ENCODE peak calls at places on chromosome 10, in nine cellular contexts. C is GM12865; M is Panc1; G is lower lobe of right lung; X is HFF-Myc; W is CD8-positive, alpha-beta T cell; J is body of pancreas; V is astrocyte; E is ovary. Z is an unnamed sample.

GRCh38 chr10:133381041-133381440 is 2.0 kb downstream of the PAOX start:
- DNase-seq in C (no peak), M (no peak), G (peak), X (no peak), W (no peak), J (no peak), V (no peak), E (no peak), Z (no peak)

GRCh38 chr10:83886871-83887270 is 252.4 kb upstream of the GHITM start:
- DNase-seq in C (no peak), M (no peak), G (no peak), X (no peak), W (no peak), J (no peak), V (peak), E (no peak), Z (no peak)

GRCh38 chr10:104028146-104028545 is 57.5 kb downstream of the COL17A1 start:
- DNase-seq in C (no peak), M (no peak), G (no peak), X (no peak), W (no peak), J (no peak), V (no peak), E (no peak), Z (no peak)

GRCh38 chr10:108005627-108006026 is 841.1 kb upstream of the SORCS1 start:
- DNase-seq in C (peak), M (no peak), G (no peak), X (no peak), W (no peak), J (no peak), V (no peak), E (no peak), Z (no peak)

GRCh38 chr10:48503293-48503911 is 101.5 kb downstream of the ARHGAP22 start:
- DNase-seq in C (no peak), M (no peak), G (no peak), X (no peak), W (no peak), J (no peak), V (no peak), E (no peak), Z (no peak)

GRCh38 chr10:58952747-58953466 is 223.5 kb upstream of the PHYHIPL start:
- DNase-seq in C (peak), M (peak), G (no peak), X (peak), W (no peak), J (peak), V (peak), E (peak), Z (no peak)

GRCh38 chr10:59096631-59097030 is 79.8 kb upstream of the PHYHIPL start:
- DNase-seq in C (no peak), M (no peak), G (no peak), X (no peak), W (no peak), J (no peak), V (no peak), E (no peak), Z (no peak)

GRCh38 chr10:91253300-91253699 is 32.8 kb downstream of the PCGF5 start:
- DNase-seq in C (no peak), M (no peak), G (no peak), X (no peak), W (no peak), J (no peak), V (no peak), E (no peak), Z (no peak)

GRCh38 chr10:33807527-33808377 is 473.3 kb upstream of the NRP1 start:
- DNase-seq in C (no peak), M (no peak), G (no peak), X (no peak), W (no peak), J (no peak), V (no peak), E (no peak), Z (no peak)

GRCh38 chr10:72049969-72050781 is 38.2 kb downstream of the SPOCK2 start:
- DNase-seq in C (peak), M (no peak), G (no peak), X (no peak), W (no peak), J (no peak), V (no peak), E (no peak), Z (no peak)

GRCh38 chr10:129946868-129947267 is 17.2 kb downstream of the EBF3 start:
- DNase-seq in C (no peak), M (no peak), G (no peak), X (no peak), W (no peak), J (no peak), V (no peak), E (no peak), Z (no peak)

GRCh38 chr10:129908406-129908805 is 55.7 kb downstream of the EBF3 start:
- DNase-seq in C (no peak), M (no peak), G (no peak), X (no peak), W (no peak), J (no peak), V (no peak), E (no peak), Z (no peak)

GRCh38 chr10:100327007-100327700 is 2.9 kb downstream of the PKD2L1 start:
- DNase-seq in C (peak), M (no peak), G (peak), X (no peak), W (no peak), J (no peak), V (peak), E (no peak), Z (no peak)

GRCh38 chr10:102342462-102342861 is 53.0 kb upstream of the NFKB2 start:
- DNase-seq in C (no peak), M (no peak), G (no peak), X (no peak), W (no peak), J (no peak), V (peak), E (no peak), Z (no peak)

GRCh38 chr10:30437039-30437781 is 3.2 kb downstream of the MAP3K8 start:
- DNase-seq in C (peak), M (no peak), G (no peak), X (no peak), W (peak), J (no peak), V (peak), E (no peak), Z (no peak)

GRCh38 chr10:17921378-17921777 is 30.3 kb upstream of the SLC39A12 start:
- DNase-seq in C (no peak), M (no peak), G (no peak), X (no peak), W (no peak), J (no peak), V (no peak), E (no peak), Z (no peak)

GRCh38 chr10:22246680-22247391 is 29.0 kb upstream of the EBLN1 start:
- DNase-seq in C (no peak), M (peak), G (no peak), X (no peak), W (peak), J (no peak), V (peak), E (no peak), Z (no peak)

GRCh38 chr10:124592736-124593430 is 131.3 kb downstream of the LHPP start:
- DNase-seq in C (no peak), M (no peak), G (no peak), X (no peak), W (no peak), J (no peak), V (no peak), E (peak), Z (no peak)

GRCh38 chr10:101216631-101217425 is 12.4 kb downstream of the LBX1 start:
- DNase-seq in C (no peak), M (no peak), G (no peak), X (no peak), W (no peak), J (no peak), V (no peak), E (no peak), Z (no peak)

GRCh38 chr10:113648478-113648877 is 15.4 kb downstream of the NRAP start:
- DNase-seq in C (no peak), M (no peak), G (no peak), X (no peak), W (no peak), J (no peak), V (peak), E (no peak), Z (no peak)

GRCh38 chr10:69496352-69497234 is 45.3 kb downstream of the TSPAN15 start:
- DNase-seq in C (no peak), M (no peak), G (peak), X (no peak), W (no peak), J (no peak), V (no peak), E (no peak), Z (no peak)

GRCh38 chr10:58782876-58783859 is 270.5 kb downstream of the BICC1 start:
- DNase-seq in C (no peak), M (no peak), G (no peak), X (peak), W (no peak), J (peak), V (no peak), E (no peak), Z (peak)

GRCh38 chr10:12707461-12708185 is 293.9 kb downstream of the CCDC3 start:
- DNase-seq in C (peak), M (no peak), G (no peak), X (peak), W (no peak), J (peak), V (peak), E (peak), Z (peak)

GRCh38 chr10:33876547-33877400 is 542.3 kb upstream of the NRP1 start:
- DNase-seq in C (no peak), M (no peak), G (no peak), X (no peak), W (no peak), J (no peak), V (no peak), E (no peak), Z (no peak)

GRCh38 chr10:114278140-114278883 is 39.3 kb downstream of the VWA2 start:
- DNase-seq in C (no peak), M (no peak), G (no peak), X (no peak), W (no peak), J (peak), V (no peak), E (no peak), Z (no peak)

GRCh38 chr10:70714961-70715360 is 42.7 kb downstream of the ADAMTS14 start:
- DNase-seq in C (no peak), M (no peak), G (no peak), X (no peak), W (no peak), J (no peak), V (no peak), E (no peak), Z (no peak)

GRCh38 chr10:70585555-70586243 is 16.8 kb downstream of the PRF1 start:
- DNase-seq in C (no peak), M (no peak), G (no peak), X (no peak), W (no peak), J (no peak), V (no peak), E (no peak), Z (no peak)

GRCh38 chr10:43395571-43396060 is 13.4 kb downstream of the HNRNPF start:
- DNase-seq in C (peak), M (no peak), G (no peak), X (no peak), W (no peak), J (no peak), V (no peak), E (no peak), Z (no peak)

GRCh38 chr10:42951486-42952251 is 125.2 kb upstream of the RET start:
- DNase-seq in C (no peak), M (no peak), G (peak), X (no peak), W (no peak), J (peak), V (no peak), E (no peak), Z (no peak)

GRCh38 chr10:7794627-7795026 is 6.7 kb downstream of the ATP5F1C start:
- DNase-seq in C (no peak), M (no peak), G (no peak), X (no peak), W (no peak), J (no peak), V (no peak), E (no peak), Z (no peak)

GRCh38 chr10:130193493-130194193 is 57.5 kb downstream of the GLRX3 start:
- DNase-seq in C (no peak), M (no peak), G (no peak), X (no peak), W (no peak), J (no peak), V (no peak), E (no peak), Z (no peak)

GRCh38 chr10:125161570-125162139 is 1.3 kb upstream of the CTBP2 start:
- DNase-seq in C (peak), M (no peak), G (peak), X (no peak), W (no peak), J (peak), V (no peak), E (peak), Z (no peak)

GRCh38 chr10:43959854-43960415 is 311.3 kb upstream of the ZNF32 start:
- DNase-seq in C (no peak), M (no peak), G (no peak), X (no peak), W (no peak), J (no peak), V (no peak), E (no peak), Z (no peak)

GRCh38 chr10:121886181-121886580 is 41.6 kb downstream of the ATE1 start:
- DNase-seq in C (no peak), M (no peak), G (no peak), X (no peak), W (no peak), J (no peak), V (no peak), E (no peak), Z (no peak)

GRCh38 chr10:121879476-121879875 is 48.4 kb downstream of the ATE1 start:
- DNase-seq in C (no peak), M (no peak), G (no peak), X (no peak), W (no peak), J (no peak), V (no peak), E (no peak), Z (no peak)

DNA sequence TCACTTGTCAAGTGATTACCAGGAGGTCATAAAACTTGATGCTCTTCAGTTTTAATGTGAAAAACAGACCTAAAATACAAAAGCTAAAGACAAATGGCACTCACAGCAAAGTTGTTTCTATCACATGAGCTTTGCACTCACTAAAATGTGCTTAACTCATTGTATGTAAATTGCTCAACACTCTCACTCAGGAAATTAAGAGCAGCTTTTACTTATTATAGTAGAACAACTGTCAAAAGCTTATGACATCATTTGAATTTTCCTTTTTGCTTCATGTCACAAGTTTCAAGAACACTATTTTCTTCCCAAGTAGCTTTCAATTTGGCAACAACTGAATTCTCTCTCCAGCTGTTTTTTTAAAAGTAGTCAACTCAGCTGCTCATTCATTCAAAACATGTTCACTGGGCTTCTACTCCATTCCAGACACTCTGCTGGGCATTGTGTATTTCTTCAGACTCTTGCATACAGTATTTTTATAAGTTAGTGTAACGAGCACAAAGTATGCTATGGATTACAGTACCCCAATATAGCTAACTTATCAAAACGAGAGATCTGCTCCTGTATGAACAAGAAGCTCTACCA is 46.9 kb downstream of the ATE1 start:
- DNase-seq in C (no peak), M (no peak), G (no peak), X (no peak), W (no peak), J (no peak), V (no peak), E (no peak), Z (no peak)
- H3K4me3 ChIP-seq in C (no peak), M (no peak), G (no peak), X (no peak), W (no peak), J (no peak), V (no peak), E (no peak), Z (no peak)

GRCh38 chr10:67386260-67386659 is 309.7 kb downstream of the CTNNA3 start:
- DNase-seq in C (no peak), M (no peak), G (no peak), X (no peak), W (no peak), J (no peak), V (no peak), E (no peak), Z (no peak)

GRCh38 chr10:67385089-67385488 is 310.9 kb downstream of the CTNNA3 start:
- DNase-seq in C (no peak), M (no peak), G (no peak), X (no peak), W (no peak), J (no peak), V (no peak), E (no peak), Z (no peak)

GRCh38 chr10:67385566-67385965 is 310.4 kb downstream of the CTNNA3 start:
- DNase-seq in C (no peak), M (no peak), G (no peak), X (no peak), W (no peak), J (no peak), V (no peak), E (no peak), Z (no peak)
- TF ChIP-seq CTCF in C (no peak), M (no peak), G (no peak), X (no peak), W (no peak), J (no peak), V (no peak), E (no peak), Z (no peak)

GRCh38 chr10:86954681-86955500 is 2.5 kb downstream of the MMRN2 start:
- DNase-seq in C (no peak), M (no peak), G (peak), X (no peak), W (no peak), J (no peak), V (no peak), E (no peak), Z (no peak)

GRCh38 chr10:86952106-86952505 is 5.3 kb downstream of the MMRN2 start:
- DNase-seq in C (no peak), M (no peak), G (peak), X (no peak), W (no peak), J (no peak), V (no peak), E (peak), Z (no peak)

GRCh38 chr10:86956195-86956840 is 1.1 kb downstream of the MMRN2 start:
- DNase-seq in C (no peak), M (no peak), G (peak), X (no peak), W (no peak), J (no peak), V (no peak), E (no peak), Z (no peak)

GRCh38 chr10:86955501-86956194 is 1.8 kb downstream of the MMRN2 start:
- DNase-seq in C (no peak), M (no peak), G (peak), X (no peak), W (no peak), J (peak), V (no peak), E (peak), Z (no peak)

DNA sequence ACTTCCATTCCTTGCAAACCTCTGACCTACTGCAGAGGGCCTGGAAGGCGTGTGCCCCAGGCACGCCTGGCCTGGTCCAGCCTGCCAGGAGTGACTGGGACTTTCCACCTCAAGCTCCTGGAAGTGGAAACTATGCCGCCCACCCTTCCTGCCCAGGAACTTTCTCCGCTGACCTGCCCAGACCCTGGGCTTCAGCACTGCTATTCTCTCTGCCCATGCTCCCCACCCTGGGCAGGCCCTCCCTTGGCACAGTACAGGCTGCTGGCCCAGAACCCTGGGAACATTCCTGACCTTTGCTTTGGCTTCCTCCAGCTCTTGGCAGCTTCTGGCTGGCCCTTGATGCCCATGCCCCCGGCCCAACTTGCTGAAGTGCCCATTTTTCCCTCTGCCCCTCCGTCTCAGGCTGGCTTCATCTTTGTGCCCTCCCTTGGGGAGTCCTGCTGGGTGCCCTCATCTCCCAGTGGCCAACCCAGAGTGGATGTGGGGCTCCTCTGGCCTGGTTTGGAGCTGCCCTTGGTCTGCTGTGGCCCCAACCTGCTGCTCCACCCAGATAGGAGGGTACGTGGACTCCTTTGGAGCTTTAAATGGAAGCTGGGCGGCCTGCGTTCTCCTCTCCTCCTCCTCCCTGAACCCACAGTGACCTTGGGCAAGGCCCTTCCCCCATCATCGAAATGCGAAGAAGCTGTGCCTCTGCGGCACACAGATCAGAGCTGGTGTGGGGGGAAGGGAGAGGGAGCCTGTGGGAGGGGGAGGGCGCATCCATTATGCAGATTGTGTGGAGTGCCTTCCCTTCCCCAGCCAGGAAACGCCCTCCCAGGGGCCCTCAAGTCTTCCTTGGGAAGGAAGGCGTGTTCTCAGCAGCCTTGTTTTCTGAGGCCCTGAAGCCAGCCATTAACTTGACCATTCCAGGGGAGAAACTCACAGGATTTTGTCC is 3.4 kb downstream of the MMRN2 start:
- DNase-seq in C (no peak), M (no peak), G (peak), X (no peak), W (no peak), J (peak), V (peak), E (peak), Z (no peak)
- H3K4me3 ChIP-seq in C (no peak), M (no peak), G (peak), X (no peak), W (no peak), J (no peak), V (no peak), E (no peak), Z (no peak)

DNA sequence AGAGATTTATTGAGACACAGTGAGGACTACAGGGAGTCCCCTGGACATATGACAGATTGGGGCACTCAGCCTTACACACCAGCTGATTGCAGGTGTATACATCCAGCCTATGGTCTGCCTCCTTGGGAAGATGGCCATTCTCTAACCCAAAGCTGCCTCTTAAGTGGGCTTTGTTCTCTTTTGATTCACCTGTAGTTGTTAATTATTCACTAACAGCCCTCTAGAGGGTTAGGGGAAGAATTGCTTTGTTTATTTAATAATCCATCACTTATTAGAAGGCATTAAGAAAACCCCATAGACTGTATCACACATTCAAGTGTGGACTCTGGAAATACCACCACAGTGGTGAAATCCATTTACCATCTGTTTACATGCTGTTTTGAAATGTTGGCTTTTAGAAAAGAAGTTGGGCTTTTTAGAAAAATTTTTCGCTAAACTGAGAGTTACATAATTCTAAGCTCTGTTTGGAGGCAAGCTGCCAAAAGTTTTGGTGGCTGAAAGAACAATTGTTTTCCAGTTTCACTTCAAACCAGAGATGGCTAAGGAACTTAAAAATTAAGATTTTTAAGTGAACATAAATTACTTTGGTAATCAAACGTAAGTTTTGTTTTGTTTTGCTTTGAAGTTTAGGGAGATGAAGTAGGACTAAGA is 379.1 kb downstream of the ADRA2A start:
- DNase-seq in C (no peak), M (no peak), G (no peak), X (no peak), W (no peak), J (peak), V (no peak), E (no peak), Z (no peak)
- TF ChIP-seq CTCF in C (no peak), M (no peak), G (no peak), X (no peak), W (no peak), J (peak), V (no peak), E (no peak), Z (no peak)